ENCODE peak calls at places on chromosomes 4 and X, in nine cellular contexts. F is keratinocyte, R is transverse colon, W is hepatocyte, N is esophagus squamous epithelium, Q is sigmoid colon, T is mesenchymal stem cell, U is uterus, D is aorta. B is an unnamed sample.

GRCh38 chr4:57287687-57288604 is 177.8 kb upstream of the IGFBP7 start:
- DNase-seq in F (no peak), R (no peak), W (no peak), N (no peak), Q (no peak), T (no peak), U (no peak), D (no peak), B (no peak)

GRCh38 chrX:149829751-149830191 is 48.0 kb downstream of the MAGEA9 start:
- DNase-seq in F (peak; percentile 54), R (no peak), W (no peak), N (no peak), Q (no peak), T (peak; percentile 44), U (no peak), D (no peak), B (no peak)

GRCh38 chr4:6560416-6561172 is 14.4 kb upstream of the MAN2B2 start:
- DNase-seq in F (no peak), R (no peak), W (no peak), N (no peak), Q (no peak), T (no peak), U (no peak), D (no peak), B (no peak)

GRCh38 chrX:111254896-111255693 is 15.2 kb downstream of the CAPN6 start:
- DNase-seq in F (no peak), R (no peak), W (no peak), N (no peak), Q (no peak), T (no peak), U (no peak), D (no peak), B (no peak)

GRCh38 chr4:19577121-19577520 is 674.6 kb upstream of the SLIT2 start:
- DNase-seq in F (no peak), R (no peak), W (no peak), N (no peak), Q (no peak), T (no peak), U (no peak), D (no peak), B (no peak)

GRCh38 chrX:136258951-136259350 is 7.8 kb upstream of the MAP7D3 start:
- DNase-seq in F (no peak), R (no peak), W (no peak), N (no peak), Q (no peak), T (no peak), U (no peak), D (no peak), B (no peak)

GRCh38 chr4:105417624-105418023 is 56.2 kb downstream of the PPA2 start:
- DNase-seq in F (no peak), R (no peak), W (peak; percentile 25), N (no peak), Q (no peak), T (no peak), U (no peak), D (no peak), B (no peak)

GRCh38 chrX:85922821-85923220 is 124.5 kb downstream of the CHM start:
- DNase-seq in F (no peak), R (no peak), W (no peak), N (no peak), Q (no peak), T (peak; percentile 49), U (peak; percentile 13), D (no peak), B (no peak)

GRCh38 chr4:74671074-74671698 is 123.1 kb downstream of the BTC start:
- DNase-seq in F (no peak), R (peak; percentile 61), W (peak; percentile 85), N (peak; percentile 2), Q (no peak), T (peak; percentile 74), U (no peak), D (no peak), B (peak; percentile 51)

GRCh38 chrX:134990475-134991473 is at the start of gene SMIM10:
- DNase-seq in F (no peak), R (peak; percentile 61), W (peak; percentile 72), N (no peak), Q (peak; percentile 87), T (peak; percentile 83), U (peak; percentile 75), D (peak; percentile 86), B (peak; percentile 87)

GRCh38 chrX:21524008-21524407 is 134.1 kb downstream of the KLHL34 start:
- DNase-seq in F (no peak), R (no peak), W (no peak), N (no peak), Q (no peak), T (no peak), U (no peak), D (no peak), B (no peak)

GRCh38 chrX:19190902-19191301 is 68.6 kb upstream of the ADGRG2 start:
- DNase-seq in F (no peak), R (no peak), W (no peak), N (no peak), Q (no peak), T (no peak), U (no peak), D (no peak), B (no peak)

GRCh38 chrX:39889704-39890103 is 208.1 kb downstream of the BCOR start:
- DNase-seq in F (no peak), R (no peak), W (no peak), N (no peak), Q (no peak), T (no peak), U (no peak), D (no peak), B (no peak)

GRCh38 chr4:137070614-137071013 is 461.7 kb downstream of the PCDH18 start:
- DNase-seq in F (no peak), R (no peak), W (no peak), N (no peak), Q (peak; percentile 34), T (no peak), U (no peak), D (no peak), B (peak; percentile 16)

GRCh38 chrX:38982370-38982769 is 181.1 kb downstream of the MID1IP1 start:
- DNase-seq in F (no peak), R (no peak), W (peak; percentile 7), N (no peak), Q (no peak), T (no peak), U (no peak), D (no peak), B (no peak)

GRCh38 chrX:66638591-66639500 is at the start of gene EDA2R:
- DNase-seq in F (peak; percentile 63), R (peak; percentile 13), W (peak; percentile 64), N (no peak), Q (no peak), T (peak; percentile 81), U (peak; percentile 51), D (peak; percentile 44), B (peak; percentile 46)

GRCh38 chr4:71229477-71230257 is 109.2 kb upstream of the SLC4A4 start:
- DNase-seq in F (no peak), R (peak; percentile 31), W (peak; percentile 79), N (no peak), Q (no peak), T (peak; percentile 71), U (no peak), D (no peak), B (peak; percentile 47)

GRCh38 chr4:71230258-71230594 is 108.6 kb upstream of the SLC4A4 start:
- DNase-seq in F (no peak), R (peak; percentile 38), W (no peak), N (no peak), Q (no peak), T (peak; percentile 21), U (no peak), D (no peak), B (no peak)

GRCh38 chr4:71231753-71232420 is 106.9 kb upstream of the SLC4A4 start:
- DNase-seq in F (no peak), R (no peak), W (no peak), N (no peak), Q (no peak), T (no peak), U (no peak), D (no peak), B (no peak)

GRCh38 chr4:71230613-71231012 is 108.2 kb upstream of the SLC4A4 start:
- DNase-seq in F (no peak), R (no peak), W (no peak), N (no peak), Q (no peak), T (no peak), U (no peak), D (no peak), B (no peak)

GRCh38 chr4:71231073-71231752 is 107.6 kb upstream of the SLC4A4 start:
- DNase-seq in F (no peak), R (peak; percentile 81), W (peak; percentile 33), N (no peak), Q (peak; percentile 75), T (no peak), U (no peak), D (peak; percentile 95), B (peak; percentile 95)
- H3K27ac ChIP-seq in F (no peak overlapping the region), R (peak overlapping the region; percentile 48), W (no peak overlapping the region), N (peak overlapping the region; percentile 30), Q (peak overlapping the region; percentile 43), T (no peak overlapping the region), U (no peak overlapping the region), D (peak overlapping the region; percentile 62), B (peak overlapping the region; percentile 78)

GRCh38 chr4:40292313-40292759 is 42.8 kb upstream of the CHRNA9 start:
- DNase-seq in F (peak; percentile 57), R (no peak), W (peak; percentile 22), N (no peak), Q (no peak), T (peak; percentile 48), U (no peak), D (no peak), B (no peak)
- H3K4me1 ChIP-seq in F (peaks cover 36% of the 10 kb centered on the region), R (peaks cover 10% of the 10 kb centered on the region), W (no peaks in the 10 kb centered on the region), N (no peaks in the 10 kb centered on the region), Q (no peaks in the 10 kb centered on the region), T (no peaks in the 10 kb centered on the region), U (no peaks in the 10 kb centered on the region), D (no peaks in the 10 kb centered on the region), B (no peaks in the 10 kb centered on the region)

GRCh38 chr4:173584506-173584905 is 54.5 kb upstream of the HAND2 start:
- DNase-seq in F (no peak), R (no peak), W (no peak), N (no peak), Q (no peak), T (no peak), U (no peak), D (no peak), B (no peak)
- H3K4me3 ChIP-seq in F (no peak overlapping the region), R (no peak overlapping the region), W (no peak overlapping the region), N (no peak overlapping the region), Q (no peak overlapping the region), T (no peak overlapping the region), U (no peak overlapping the region), D (no peak overlapping the region), B (no peak overlapping the region)

DNA sequence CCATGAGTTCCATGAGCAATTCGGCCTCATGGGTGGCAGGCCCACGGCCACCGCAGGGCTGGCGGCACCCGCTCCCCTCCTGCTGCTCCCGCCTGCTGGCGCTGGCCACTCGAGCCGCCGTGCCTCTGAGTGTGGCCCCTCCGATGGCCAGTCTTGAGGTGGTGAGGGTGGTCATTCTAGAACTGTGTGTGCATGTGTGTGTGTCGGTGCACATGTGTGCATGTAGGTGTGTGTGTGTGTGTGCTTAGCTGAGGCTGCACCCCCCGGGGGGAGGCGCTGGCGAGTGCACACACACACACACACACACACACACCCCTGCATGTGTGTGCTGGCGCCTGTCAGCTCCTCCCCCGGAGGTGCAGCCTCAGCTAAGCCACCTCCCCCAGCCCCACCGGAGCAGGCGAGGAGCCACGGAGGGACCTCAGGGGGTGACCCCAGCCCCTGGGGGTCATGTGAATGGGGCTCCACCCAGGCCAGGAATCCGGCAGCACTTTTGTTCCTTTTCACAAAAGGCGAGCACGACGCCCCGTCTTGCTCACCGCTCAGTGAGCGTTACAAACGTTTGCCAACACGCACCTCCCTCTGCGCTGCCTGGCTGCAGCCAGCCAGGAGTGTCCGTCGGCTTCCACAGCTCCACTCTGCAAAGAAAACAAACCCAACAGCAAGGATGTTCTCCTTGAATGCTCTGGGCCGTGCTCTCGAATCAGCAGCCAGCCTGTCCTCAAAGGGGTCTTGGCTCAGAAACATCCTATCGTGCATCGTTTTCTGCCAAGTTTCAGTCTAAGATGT is 29.9 kb downstream of the FGFRL1 start:
- DNase-seq in F (no peak), R (no peak), W (peak; percentile 51), N (no peak), Q (no peak), T (peak; percentile 26), U (no peak), D (no peak), B (peak; percentile 69)
- H3K27ac ChIP-seq in F (no peak overlapping the region), R (no peak overlapping the region), W (peak overlapping the region; percentile 91), N (no peak overlapping the region), Q (no peak overlapping the region), T (peak overlapping the region; percentile 91), U (no peak overlapping the region), D (peak overlapping the region; percentile 54), B (no peak overlapping the region)